ENCODE peak calls at places on chromosome 6, in four cellular contexts. One of them, this sample, is unnamed.

GRCh38 chr6:30686908-30687658 is 638 bp upstream of the PPP1R18 start:
- DNase-seq in H1: peak; percentile 92
- DNase-seq in HepG2: peak; percentile 49
- DNase-seq in A549: peak; percentile 54
- DNase-seq in this sample: peak; percentile 99

GRCh38 chr6:36442083-36442670 is 477 bp downstream of the PXT1 start:
- DNase-seq in HepG2: no peak
- DNase-seq in H1: no peak
- DNase-seq in A549: no peak
- DNase-seq in this sample: no peak

GRCh38 chr6:88165877-88166492 is at the start of gene CNR1:
- DNase-seq in HepG2: no peak
- DNase-seq in H1: peak; percentile 78
- DNase-seq in A549: peak; percentile 3
- DNase-seq in this sample: no peak

GRCh38 chr6:54864272-54864671 is 17.7 kb downstream of the FAM83B start:
- DNase-seq in HepG2: no peak
- DNase-seq in H1: no peak
- DNase-seq in A549: no peak
- DNase-seq in this sample: no peak

GRCh38 chr6:138817799-138818198 is 21.9 kb downstream of the ECT2L start:
- DNase-seq in HepG2: no peak
- DNase-seq in H1: peak; percentile 64
- DNase-seq in A549: no peak
- DNase-seq in this sample: no peak

GRCh38 chr6:84618836-84619235 is 145.6 kb downstream of the TBX18 start:
- DNase-seq in HepG2: no peak
- DNase-seq in H1: peak; percentile 46
- DNase-seq in A549: no peak
- DNase-seq in this sample: no peak

GRCh38 chr6:46816626-46817025 is 23.4 kb downstream of the MEP1A start:
- DNase-seq in A549: no peak
- DNase-seq in H1: no peak
- DNase-seq in HepG2: no peak
- DNase-seq in this sample: no peak

GRCh38 chr6:109453594-109454482 is 1.7 kb downstream of the MICAL1 start:
- DNase-seq in H1: no peak
- DNase-seq in HepG2: no peak
- DNase-seq in A549: no peak
- DNase-seq in this sample: peak; percentile 67

GRCh38 chr6:108113557-108114519 is 39.3 kb upstream of the OSTM1 start:
- DNase-seq in HepG2: peak; percentile 41
- DNase-seq in A549: peak; percentile 74
- DNase-seq in H1: peak; percentile 80
- DNase-seq in this sample: peak; percentile 78

GRCh38 chr6:25606151-25606550 is 45.9 kb upstream of the SCGN start:
- DNase-seq in A549: no peak
- DNase-seq in HepG2: no peak
- DNase-seq in H1: no peak
- DNase-seq in this sample: no peak

GRCh38 chr6:117205876-117206275 is 59.5 kb upstream of the VGLL2 start:
- DNase-seq in A549: no peak
- DNase-seq in HepG2: no peak
- DNase-seq in H1: no peak
- DNase-seq in this sample: no peak

GRCh38 chr6:158854214-158855101 is 35.3 kb upstream of the EZR start:
- DNase-seq in HepG2: peak; percentile 35
- DNase-seq in A549: no peak
- DNase-seq in H1: no peak
- DNase-seq in this sample: peak; percentile 71

GRCh38 chr6:33621396-33622388 is 570 bp downstream of the ITPR3 start:
- DNase-seq in HepG2: no peak
- DNase-seq in A549: no peak
- DNase-seq in H1: peak; percentile 81
- DNase-seq in this sample: peak; percentile 38

GRCh38 chr6:169381988-169382387 is 128.3 kb upstream of the THBS2 start:
- DNase-seq in A549: no peak
- DNase-seq in H1: no peak
- DNase-seq in HepG2: no peak
- DNase-seq in this sample: no peak

GRCh38 chr6:5079692-5080091 is 5.4 kb upstream of the PPP1R3G start:
- DNase-seq in HepG2: no peak
- DNase-seq in A549: no peak
- DNase-seq in H1: no peak
- DNase-seq in this sample: no peak

GRCh38 chr6:151014404-151015150 is 149.1 kb downstream of the MTHFD1L start:
- DNase-seq in H1: peak; percentile 80
- DNase-seq in HepG2: peak; percentile 80
- DNase-seq in A549: peak; percentile 21
- DNase-seq in this sample: peak; percentile 61

GRCh38 chr6:80348263-80348662 is 241.8 kb downstream of the BCKDHB start:
- DNase-seq in H1: no peak
- DNase-seq in A549: no peak
- DNase-seq in HepG2: no peak
- DNase-seq in this sample: no peak

GRCh38 chr6:165830761-165831160 is 167.7 kb upstream of the PDE10A start:
- DNase-seq in A549: no peak
- DNase-seq in HepG2: no peak
- DNase-seq in H1: no peak
- DNase-seq in this sample: no peak

GRCh38 chr6:38110407-38111025 is 291.0 kb downstream of the ZFAND3 start:
- DNase-seq in A549: no peak
- DNase-seq in H1: no peak
- DNase-seq in HepG2: no peak
- DNase-seq in this sample: no peak

GRCh38 chr6:32045811-32046449 is 7.7 kb downstream of the CYP21A2 start:
- DNase-seq in A549: no peak
- DNase-seq in HepG2: no peak
- DNase-seq in H1: no peak
- DNase-seq in this sample: no peak

GRCh38 chr6:34247481-34248197 is 1.2 kb downstream of the SMIM29 start:
- DNase-seq in HepG2: no peak
- DNase-seq in H1: peak; percentile 68
- DNase-seq in A549: no peak
- DNase-seq in this sample: no peak

GRCh38 chr6:4939241-4939640 is 64.6 kb downstream of the RPP40 start:
- DNase-seq in A549: no peak
- DNase-seq in HepG2: no peak
- DNase-seq in H1: no peak
- DNase-seq in this sample: no peak

GRCh38 chr6:136922680-136922996 is 537 bp downstream of the SLC35D3 start:
- DNase-seq in HepG2: no peak
- DNase-seq in H1: peak; percentile 47
- DNase-seq in A549: peak; percentile 5
- DNase-seq in this sample: no peak

GRCh38 chr6:169453221-169453620 is 199.6 kb upstream of the THBS2 start:
- DNase-seq in H1: no peak
- DNase-seq in HepG2: no peak
- DNase-seq in A549: no peak
- DNase-seq in this sample: no peak

GRCh38 chr6:148800535-148800934 is 53.7 kb downstream of the UST start:
- DNase-seq in HepG2: no peak
- DNase-seq in A549: no peak
- DNase-seq in H1: no peak
- DNase-seq in this sample: no peak

GRCh38 chr6:56766139-56766805 is 123.6 kb upstream of the DST start:
- DNase-seq in A549: no peak
- DNase-seq in HepG2: no peak
- DNase-seq in H1: no peak
- DNase-seq in this sample: no peak

GRCh38 chr6:4637691-4638433 is 138.3 kb upstream of the CDYL start:
- DNase-seq in HepG2: no peak
- DNase-seq in A549: no peak
- DNase-seq in H1: no peak
- DNase-seq in this sample: peak; percentile 31

GRCh38 chr6:150590448-150590847 is 9.2 kb upstream of the PLEKHG1 start:
- DNase-seq in A549: no peak
- DNase-seq in H1: no peak
- DNase-seq in HepG2: no peak
- DNase-seq in this sample: no peak

GRCh38 chr6:91299544-91300491 is 712.9 kb upstream of the MAP3K7 start:
- DNase-seq in H1: peak; percentile 62
- DNase-seq in HepG2: no peak
- DNase-seq in A549: no peak
- DNase-seq in this sample: no peak

GRCh38 chr6:5333653-5334052 is 72.3 kb downstream of the FARS2 start:
- DNase-seq in HepG2: peak; percentile 57
- DNase-seq in A549: no peak
- DNase-seq in H1: no peak
- DNase-seq in this sample: no peak

GRCh38 chr6:125747589-125748533 is 1.6 kb upstream of the HEY2 start:
- DNase-seq in A549: no peak
- DNase-seq in HepG2: no peak
- DNase-seq in H1: peak; percentile 76
- DNase-seq in this sample: peak; percentile 36

GRCh38 chr6:123168892-123169851 is 173.1 kb downstream of the CLVS2 start:
- DNase-seq in A549: no peak
- DNase-seq in H1: no peak
- DNase-seq in HepG2: no peak
- DNase-seq in this sample: no peak

GRCh38 chr6:116406678-116407345 is 36.1 kb downstream of the DSE start:
- DNase-seq in HepG2: no peak
- DNase-seq in A549: no peak
- DNase-seq in H1: no peak
- DNase-seq in this sample: no peak

GRCh38 chr6:56756791-56757582 is 114.3 kb upstream of the DST start:
- DNase-seq in HepG2: no peak
- DNase-seq in A549: no peak
- DNase-seq in H1: no peak
- DNase-seq in this sample: no peak

GRCh38 chr6:41663558-41663957 is 25.3 kb downstream of the MDFI start:
- DNase-seq in A549: no peak
- DNase-seq in HepG2: no peak
- DNase-seq in H1: no peak
- DNase-seq in this sample: no peak

GRCh38 chr6:112990971-112991370 is 643.8 kb downstream of the RFPL4B start:
- DNase-seq in HepG2: no peak
- DNase-seq in A549: no peak
- DNase-seq in H1: no peak
- DNase-seq in this sample: no peak

GRCh38 chr6:13881621-13882165 is 43.1 kb upstream of the RNF182 start:
- DNase-seq in HepG2: no peak
- DNase-seq in A549: no peak
- DNase-seq in H1: no peak
- DNase-seq in this sample: no peak
- TF ChIP-seq MAX in HepG2: no peak
- TF ChIP-seq MAX in A549: no peak
- TF ChIP-seq MAX in H1: no peak
- TF ChIP-seq MAX in this sample: no peak

GRCh38 chr6:28141500-28142329 is at the start of gene ZKSCAN8:
- DNase-seq in HepG2: peak; percentile 97
- DNase-seq in A549: peak; percentile 81
- DNase-seq in H1: peak; percentile 90
- DNase-seq in this sample: peak; percentile 95
- TF ChIP-seq POLR2A in HepG2: peak; percentile 98
- TF ChIP-seq POLR2A in A549: peak; percentile 54
- TF ChIP-seq POLR2A in H1: peak; percentile 98
- TF ChIP-seq POLR2A in this sample: peak; percentile 76

DNA sequence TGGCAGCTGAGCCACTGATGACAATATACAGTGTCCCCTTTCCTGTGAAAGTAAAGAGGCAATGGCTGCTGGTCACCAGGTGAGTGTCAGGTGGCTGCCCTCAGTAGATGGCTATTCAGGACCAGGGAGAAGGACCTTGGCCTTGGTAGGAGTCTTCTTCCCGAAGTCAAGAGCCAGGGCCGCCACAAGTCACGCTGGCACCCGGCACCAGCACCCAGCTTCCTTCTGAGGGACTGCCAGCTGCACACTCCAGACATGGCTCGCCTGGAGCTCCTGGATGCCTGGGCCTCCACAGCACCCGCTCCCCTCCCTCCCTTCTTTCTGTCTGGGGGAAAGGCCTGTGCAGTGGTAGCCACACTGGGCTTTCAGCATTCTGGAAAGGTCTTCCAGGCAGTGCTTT is 126.9 kb downstream of the TMEM242 start:
- DNase-seq in H1: no peak
- DNase-seq in A549: no peak
- DNase-seq in HepG2: no peak
- DNase-seq in this sample: no peak
- TF ChIP-seq MAX in H1: no peak
- TF ChIP-seq MAX in A549: no peak
- TF ChIP-seq MAX in HepG2: no peak
- TF ChIP-seq MAX in this sample: no peak

GRCh38 chr6:42896178-42896719 is 16.8 kb downstream of the RPL7L1 start:
- DNase-seq in H1: no peak
- DNase-seq in HepG2: no peak
- DNase-seq in A549: no peak
- DNase-seq in this sample: no peak

GRCh38 chr6:42885702-42886101 is 6.3 kb downstream of the RPL7L1 start:
- DNase-seq in H1: no peak
- DNase-seq in HepG2: no peak
- DNase-seq in A549: no peak
- DNase-seq in this sample: no peak

GRCh38 chr6:42889815-42890214 is 10.4 kb downstream of the RPL7L1 start:
- DNase-seq in H1: no peak
- DNase-seq in A549: no peak
- DNase-seq in HepG2: no peak
- DNase-seq in this sample: no peak

GRCh38 chr6:42891199-42891722 is 11.8 kb downstream of the RPL7L1 start:
- DNase-seq in A549: no peak
- DNase-seq in HepG2: no peak
- DNase-seq in H1: no peak
- DNase-seq in this sample: no peak

GRCh38 chr6:42890311-42891198 is 11.1 kb downstream of the RPL7L1 start:
- DNase-seq in H1: peak; percentile 91
- DNase-seq in HepG2: peak; percentile 95
- DNase-seq in A549: peak; percentile 79
- DNase-seq in this sample: peak; percentile 99
- TF ChIP-seq POLR2A in H1: peak; percentile 98
- TF ChIP-seq POLR2A in HepG2: peak; percentile 95
- TF ChIP-seq POLR2A in A549: peak; percentile 80
- TF ChIP-seq POLR2A in this sample: peak; percentile 87

This sample was measured in NB4.